ENCODE peak calls at places on chromosomes 6 and 20, in six cellular contexts. One of them, this sample, is unnamed.
A peak's percentile ranks its signal among the peaks of the same experiment; 100 is the strongest.

GRCh38 chr6:33670971-33671370 is 40.5 kb downstream of the UQCC2 start:
- DNase-seq in Kasumi-1: no peak
- DNase-seq in putamen: no peak
- DNase-seq in substantia nigra: no peak
- DNase-seq in GM12891: no peak
- DNase-seq in stromal cell of bone marrow: no peak
- DNase-seq in this sample: no peak

GRCh38 chr6:45533394-45533793 is 155.7 kb upstream of the SUPT3H start:
- DNase-seq in substantia nigra: no peak
- DNase-seq in GM12891: no peak
- DNase-seq in stromal cell of bone marrow: peak; percentile 17
- DNase-seq in Kasumi-1: no peak
- DNase-seq in putamen: peak; percentile 39
- DNase-seq in this sample: no peak

GRCh38 chr6:146984251-146984924 is 219.8 kb upstream of the STXBP5 start:
- DNase-seq in substantia nigra: no peak
- DNase-seq in GM12891: no peak
- DNase-seq in Kasumi-1: no peak
- DNase-seq in putamen: no peak
- DNase-seq in stromal cell of bone marrow: no peak
- DNase-seq in this sample: no peak

GRCh38 chr20:10438217-10438616 is 3.1 kb downstream of the SLX4IP start:
- DNase-seq in stromal cell of bone marrow: no peak
- DNase-seq in Kasumi-1: no peak
- DNase-seq in putamen: no peak
- DNase-seq in GM12891: no peak
- DNase-seq in substantia nigra: no peak
- DNase-seq in this sample: no peak

GRCh38 chr6:12761376-12762115 is 45.0 kb downstream of the PHACTR1 start:
- DNase-seq in putamen: no peak
- DNase-seq in Kasumi-1: no peak
- DNase-seq in substantia nigra: no peak
- DNase-seq in stromal cell of bone marrow: peak; percentile 17
- DNase-seq in GM12891: no peak
- DNase-seq in this sample: no peak

GRCh38 chr20:46987001-46987400 is 92.4 kb downstream of the EYA2 start:
- DNase-seq in substantia nigra: no peak
- DNase-seq in Kasumi-1: no peak
- DNase-seq in stromal cell of bone marrow: no peak
- DNase-seq in putamen: no peak
- DNase-seq in GM12891: no peak
- DNase-seq in this sample: no peak

GRCh38 chr20:1331101-1331500 is 2.2 kb upstream of the SDCBP2 start:
- DNase-seq in stromal cell of bone marrow: no peak
- DNase-seq in Kasumi-1: no peak
- DNase-seq in substantia nigra: no peak
- DNase-seq in GM12891: no peak
- DNase-seq in putamen: no peak
- DNase-seq in this sample: no peak

GRCh38 chr6:45930419-45931059 is 85.1 kb downstream of the CLIC5 start:
- DNase-seq in putamen: peak; percentile 37
- DNase-seq in stromal cell of bone marrow: peak; percentile 32
- DNase-seq in substantia nigra: no peak
- DNase-seq in Kasumi-1: peak; percentile 53
- DNase-seq in GM12891: peak; percentile 27
- DNase-seq in this sample: peak; percentile 32

GRCh38 chr6:158819213-158819976 is at the start of gene EZR:
- DNase-seq in substantia nigra: no peak
- DNase-seq in putamen: no peak
- DNase-seq in GM12891: peak; percentile 82
- DNase-seq in Kasumi-1: peak; percentile 66
- DNase-seq in stromal cell of bone marrow: no peak
- DNase-seq in this sample: peak; percentile 50

GRCh38 chr20:61357119-61357518 is 105.1 kb downstream of the CDH4 start:
- DNase-seq in substantia nigra: no peak
- DNase-seq in stromal cell of bone marrow: no peak
- DNase-seq in GM12891: no peak
- DNase-seq in putamen: no peak
- DNase-seq in Kasumi-1: no peak
- DNase-seq in this sample: no peak

GRCh38 chr20:17790308-17790707 is 90.5 kb downstream of the BANF2 start:
- DNase-seq in putamen: no peak
- DNase-seq in Kasumi-1: no peak
- DNase-seq in stromal cell of bone marrow: no peak
- DNase-seq in substantia nigra: no peak
- DNase-seq in GM12891: no peak
- DNase-seq in this sample: no peak

GRCh38 chr6:153117986-153118886 is 12.8 kb downstream of the RGS17 start:
- DNase-seq in GM12891: no peak
- DNase-seq in putamen: no peak
- DNase-seq in Kasumi-1: no peak
- DNase-seq in stromal cell of bone marrow: peak; percentile 72
- DNase-seq in substantia nigra: no peak
- DNase-seq in this sample: no peak

GRCh38 chr6:3915076-3915791 is 66.1 kb downstream of the FAM50B start:
- DNase-seq in Kasumi-1: no peak
- DNase-seq in putamen: no peak
- DNase-seq in stromal cell of bone marrow: no peak
- DNase-seq in GM12891: no peak
- DNase-seq in substantia nigra: no peak
- DNase-seq in this sample: no peak

GRCh38 chr20:63830821-63831593 is at the start of gene ZBTB46:
- DNase-seq in GM12891: peak; percentile 95
- DNase-seq in substantia nigra: no peak
- DNase-seq in stromal cell of bone marrow: no peak
- DNase-seq in Kasumi-1: no peak
- DNase-seq in putamen: no peak
- DNase-seq in this sample: no peak

GRCh38 chr6:4616311-4616710 is 159.9 kb upstream of the CDYL start:
- DNase-seq in Kasumi-1: no peak
- DNase-seq in stromal cell of bone marrow: no peak
- DNase-seq in putamen: no peak
- DNase-seq in substantia nigra: no peak
- DNase-seq in GM12891: no peak
- DNase-seq in this sample: no peak

GRCh38 chr6:158069800-158070195 is 88.1 kb downstream of the SYNJ2 start:
- DNase-seq in stromal cell of bone marrow: no peak
- DNase-seq in substantia nigra: no peak
- DNase-seq in Kasumi-1: no peak
- DNase-seq in putamen: no peak
- DNase-seq in GM12891: no peak
- DNase-seq in this sample: no peak

GRCh38 chr6:169953686-169954085 is 202.3 kb downstream of the ERMARD start:
- DNase-seq in stromal cell of bone marrow: no peak
- DNase-seq in substantia nigra: no peak
- DNase-seq in putamen: no peak
- DNase-seq in Kasumi-1: no peak
- DNase-seq in GM12891: no peak
- DNase-seq in this sample: no peak